ENCODE peak calls at places on chromosomes 3 and 15, in five cellular contexts. O, G, J, R and S are unnamed samples.

GRCh38 chr3:108106031-108106430 is 15.2 kb upstream of the CD47 start:
- DNase-seq in O (no peak), R (no peak), J (no peak), G (no peak), S (no peak)

GRCh38 chr3:126340081-126340511 is 17.1 kb downstream of the KLF15 start:
- DNase-seq in O (no peak), G (no peak), R (no peak), J (no peak), S (no peak)

GRCh38 chr15:78051622-78052405 is 25.7 kb downstream of the TBC1D2B start:
- DNase-seq in G (no peak), J (no peak), O (no peak), R (peak; percentile 60), S (no peak)

GRCh38 chr3:30873667-30874066 is 20.8 kb downstream of the GADL1 start:
- DNase-seq in R (no peak), O (no peak), J (no peak), G (no peak), S (no peak)

GRCh38 chr3:17505856-17506255 is 236.6 kb downstream of the TBC1D5 start:
- DNase-seq in O (no peak), J (no peak), G (no peak), R (no peak), S (no peak)

GRCh38 chr15:74851960-74852359 is 9.0 kb upstream of the ULK3 start:
- DNase-seq in R (no peak), J (no peak), G (no peak), O (no peak), S (no peak)

GRCh38 chr3:130626021-130626420 is 109.0 kb downstream of the COL6A6 start:
- DNase-seq in G (no peak), R (no peak), J (no peak), O (no peak), S (no peak)

GRCh38 chr3:189981668-189982067 is 139.0 kb downstream of the P3H2 start:
- DNase-seq in R (no peak), G (no peak), O (no peak), J (no peak), S (no peak)

GRCh38 chr3:14274999-14275961 is 96.7 kb downstream of the LSM3 start:
- DNase-seq in O (no peak), J (no peak), R (no peak), G (no peak), S (no peak)

GRCh38 chr15:81258455-81258854 is 61.8 kb downstream of the IL16 start:
- DNase-seq in R (no peak), J (no peak), G (no peak), O (no peak), S (no peak)

GRCh38 chr3:62261121-62261520 is 112.2 kb downstream of the FEZF2 start:
- DNase-seq in O (no peak), R (no peak), J (no peak), G (no peak), S (no peak)

GRCh38 chr3:10338591-10339369 is 17.9 kb upstream of the SEC13 start:
- DNase-seq in G (no peak), J (no peak), O (no peak), R (no peak), S (no peak)

GRCh38 chr3:197730200-197730599 is 6.5 kb downstream of the RUBCN start:
- DNase-seq in R (no peak), O (no peak), J (no peak), G (no peak), S (no peak)

GRCh38 chr3:29978036-29978435 is 628.4 kb upstream of the TGFBR2 start:
- DNase-seq in G (no peak), J (no peak), R (no peak), O (no peak), S (no peak)

GRCh38 chr3:121855555-121855954 is 20.5 kb downstream of the EAF2 start:
- DNase-seq in R (no peak), O (no peak), G (no peak), J (no peak), S (peak; percentile 6)

GRCh38 chr3:138423316-138423715 is 11.1 kb upstream of the ESYT3 start:
- DNase-seq in R (no peak), G (no peak), O (no peak), J (no peak), S (no peak)

GRCh38 chr15:94098877-94099606 is 132.3 kb upstream of the MCTP2 start:
- DNase-seq in R (no peak), G (no peak), J (no peak), O (no peak), S (no peak)